ENCODE peak calls at places on chromosomes 12 and 14, in five cellular contexts. One of them, this sample, is unnamed. For H3K27me3, the result is how much of the 10 kb centered on the place peaks cover.

GRCh38 chr12:91687052-91688017 is 458.3 kb downstream of the BTG1 start:
- DNase-seq in CD8-positive, alpha-beta memory T cell: no peak
- DNase-seq in gastrocnemius medialis: no peak
- DNase-seq in thyroid gland: no peak
- DNase-seq in left ventricle myocardium inferior: no peak
- DNase-seq in this sample: no peak

GRCh38 chr12:41486718-41487117 is 298.6 kb downstream of the PDZRN4 start:
- DNase-seq in CD8-positive, alpha-beta memory T cell: no peak
- DNase-seq in gastrocnemius medialis: no peak
- DNase-seq in thyroid gland: no peak
- DNase-seq in left ventricle myocardium inferior: no peak
- DNase-seq in this sample: no peak

GRCh38 chr14:60647081-60647836 is 2.0 kb downstream of the SIX1 start:
- DNase-seq in CD8-positive, alpha-beta memory T cell: no peak
- DNase-seq in gastrocnemius medialis: peak
- DNase-seq in thyroid gland: peak
- DNase-seq in left ventricle myocardium inferior: no peak
- DNase-seq in this sample: no peak

GRCh38 chr12:15931590-15932053 is 20.5 kb downstream of the DERA start:
- DNase-seq in CD8-positive, alpha-beta memory T cell: no peak
- DNase-seq in gastrocnemius medialis: no peak
- DNase-seq in thyroid gland: no peak
- DNase-seq in left ventricle myocardium inferior: no peak
- DNase-seq in this sample: no peak

GRCh38 chr12:65590318-65590717 is 234.0 kb upstream of the HMGA2 start:
- DNase-seq in CD8-positive, alpha-beta memory T cell: no peak
- DNase-seq in gastrocnemius medialis: no peak
- DNase-seq in thyroid gland: no peak
- DNase-seq in left ventricle myocardium inferior: no peak
- DNase-seq in this sample: no peak

GRCh38 chr12:93158065-93158843 is 219.5 kb upstream of the NUDT4 start:
- DNase-seq in CD8-positive, alpha-beta memory T cell: no peak
- DNase-seq in gastrocnemius medialis: no peak
- DNase-seq in thyroid gland: no peak
- DNase-seq in left ventricle myocardium inferior: no peak
- DNase-seq in this sample: no peak

GRCh38 chr14:22554706-22555572 is 34.1 kb downstream of the DAD1 start:
- DNase-seq in CD8-positive, alpha-beta memory T cell: no peak
- DNase-seq in gastrocnemius medialis: no peak
- DNase-seq in thyroid gland: no peak
- DNase-seq in left ventricle myocardium inferior: no peak
- DNase-seq in this sample: no peak

GRCh38 chr14:103890836-103891666 is 37.2 kb upstream of the TDRD9 start:
- DNase-seq in CD8-positive, alpha-beta memory T cell: no peak
- DNase-seq in gastrocnemius medialis: no peak
- DNase-seq in thyroid gland: no peak
- DNase-seq in left ventricle myocardium inferior: no peak
- DNase-seq in this sample: no peak

GRCh38 chr14:74478996-74479635 is 14.0 kb downstream of the NPC2 start:
- DNase-seq in CD8-positive, alpha-beta memory T cell: no peak
- DNase-seq in gastrocnemius medialis: no peak
- DNase-seq in thyroid gland: no peak
- DNase-seq in left ventricle myocardium inferior: no peak
- DNase-seq in this sample: no peak

DNA sequence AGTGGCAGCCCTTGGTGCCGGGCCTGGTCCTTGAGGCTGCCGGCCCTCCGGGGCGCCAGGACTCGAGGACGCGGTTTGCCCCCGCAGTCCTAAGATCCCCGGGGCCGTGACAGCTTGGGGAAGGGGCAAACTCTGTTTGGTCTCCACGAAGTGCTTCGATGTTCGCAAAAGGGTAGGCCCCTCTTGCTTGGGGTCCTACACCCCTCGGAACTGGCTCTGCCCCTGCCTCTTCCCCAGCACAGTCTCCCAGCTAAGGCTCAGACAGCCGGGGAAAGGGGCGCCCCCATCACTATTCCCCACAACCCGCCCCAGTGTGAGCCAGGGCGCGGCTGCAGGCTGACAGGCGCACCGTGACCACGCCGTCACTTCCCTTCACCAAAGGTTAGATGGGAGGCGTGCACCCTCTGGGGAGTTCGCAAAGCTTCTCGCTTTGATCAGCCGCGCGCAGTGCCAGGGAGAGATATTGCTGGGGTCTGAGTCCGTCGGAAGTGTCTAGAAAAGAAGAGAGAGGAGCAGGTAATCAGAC is 7.2 kb upstream of the OTX2 start:
- DNase-seq in CD8-positive, alpha-beta memory T cell: no peak
- DNase-seq in gastrocnemius medialis: no peak
- DNase-seq in thyroid gland: no peak
- DNase-seq in left ventricle myocardium inferior: no peak
- DNase-seq in this sample: no peak
- H3K27me3 ChIP-seq in CD8-positive, alpha-beta memory T cell: under half
- H3K27me3 ChIP-seq in gastrocnemius medialis: half or more
- H3K27me3 ChIP-seq in thyroid gland: under half
- H3K27me3 ChIP-seq in left ventricle myocardium inferior: half or more
- H3K27me3 ChIP-seq in this sample: under half

DNA sequence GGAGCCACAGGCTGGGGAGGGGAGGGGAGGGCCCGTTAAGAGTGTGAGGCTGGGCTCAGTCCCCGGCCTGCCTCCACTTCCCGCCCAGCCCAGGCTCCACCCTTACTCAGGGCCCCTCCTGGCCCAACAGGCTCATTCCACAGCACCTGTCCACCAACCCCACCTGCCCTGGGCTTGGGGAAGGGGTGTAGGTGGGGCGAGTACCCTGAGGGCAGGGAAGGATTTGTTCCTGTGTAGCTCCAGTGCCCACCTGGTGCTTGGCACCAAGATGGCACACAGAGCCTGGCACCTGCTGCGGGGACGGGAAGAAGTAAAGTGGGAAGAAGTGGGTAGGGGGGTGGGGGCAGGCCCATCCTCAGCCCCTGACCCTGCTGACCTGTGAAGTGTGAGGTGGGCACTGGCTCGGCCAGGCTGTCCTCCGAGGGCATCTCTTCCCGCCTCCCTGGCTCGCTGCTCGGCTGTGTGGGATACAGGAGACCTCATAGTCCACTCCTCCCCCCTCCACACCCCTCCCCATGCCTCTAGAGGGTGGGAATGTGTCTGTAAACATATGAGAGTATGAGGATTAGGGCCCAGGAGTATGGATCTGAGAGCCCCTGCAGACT is 35.1 kb downstream of the NCKAP5L start:
- DNase-seq in CD8-positive, alpha-beta memory T cell: no peak
- DNase-seq in gastrocnemius medialis: no peak
- DNase-seq in thyroid gland: no peak
- DNase-seq in left ventricle myocardium inferior: no peak
- DNase-seq in this sample: no peak
- H3K27me3 ChIP-seq in CD8-positive, alpha-beta memory T cell: under half
- H3K27me3 ChIP-seq in gastrocnemius medialis: under half
- H3K27me3 ChIP-seq in thyroid gland: under half
- H3K27me3 ChIP-seq in left ventricle myocardium inferior: under half
- H3K27me3 ChIP-seq in this sample: under half

DNA sequence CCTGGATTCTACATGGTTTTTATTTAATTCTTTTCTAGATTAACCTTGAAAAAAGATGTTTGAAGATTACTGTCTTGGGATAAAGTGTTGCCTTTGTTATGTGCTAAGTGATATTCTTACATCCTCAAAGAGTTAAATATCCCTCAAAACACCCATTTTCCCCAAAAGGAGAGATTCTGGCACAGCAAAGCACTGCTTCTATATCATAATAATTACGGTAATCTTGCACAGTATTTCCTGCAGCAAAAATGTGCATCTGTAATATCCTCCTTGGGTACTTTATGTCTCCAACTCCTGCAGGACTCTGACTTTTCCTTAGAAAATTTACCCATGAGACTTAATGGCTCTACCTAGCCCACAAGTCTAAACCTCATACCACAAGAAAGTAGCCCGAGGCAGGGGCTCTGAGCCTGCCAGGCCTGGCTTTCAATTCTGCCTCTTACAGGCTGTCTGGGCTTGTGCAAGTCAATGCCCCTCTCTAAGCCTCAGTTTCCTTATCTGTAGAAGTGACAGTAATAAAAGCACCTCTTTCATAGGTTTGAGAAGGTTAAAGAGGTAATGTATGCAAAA is 45.8 kb downstream of the SVOP start:
- DNase-seq in CD8-positive, alpha-beta memory T cell: no peak
- DNase-seq in gastrocnemius medialis: no peak
- DNase-seq in thyroid gland: no peak
- DNase-seq in left ventricle myocardium inferior: no peak
- DNase-seq in this sample: no peak
- H3K27me3 ChIP-seq in CD8-positive, alpha-beta memory T cell: under half
- H3K27me3 ChIP-seq in gastrocnemius medialis: under half
- H3K27me3 ChIP-seq in thyroid gland: under half
- H3K27me3 ChIP-seq in left ventricle myocardium inferior: under half
- H3K27me3 ChIP-seq in this sample: under half

DNA sequence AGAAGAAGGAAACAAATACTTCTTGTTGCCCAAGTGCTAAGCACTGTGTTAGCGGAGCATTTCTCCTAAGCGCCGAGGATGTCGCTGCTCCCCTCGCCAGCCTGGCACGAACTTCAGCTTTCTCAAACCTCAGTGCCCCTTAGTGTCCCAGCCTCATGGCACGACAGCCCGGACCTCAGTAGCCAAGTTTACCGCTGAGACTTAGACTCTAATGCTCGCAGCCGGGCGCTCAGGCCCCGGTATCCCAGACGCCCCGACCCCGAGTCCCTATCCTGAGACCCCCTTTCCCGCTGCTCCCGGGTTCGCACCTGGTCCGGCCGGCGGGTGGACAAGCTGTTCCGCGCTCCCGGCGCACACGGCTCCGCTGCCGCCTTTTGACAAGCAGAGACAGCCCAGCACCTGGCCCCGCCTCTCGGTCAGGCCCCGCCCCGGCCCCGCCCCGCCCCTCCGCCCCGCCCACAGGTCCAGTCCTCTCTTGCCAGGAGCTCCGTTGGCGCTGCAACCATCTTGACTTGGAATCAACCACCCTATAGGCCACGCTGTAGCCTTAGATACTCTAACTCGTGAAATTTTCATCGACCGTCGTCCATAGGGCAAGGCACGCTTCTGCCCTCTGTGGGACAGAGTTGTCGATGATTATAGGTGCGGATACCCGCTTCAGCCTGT is at the start of gene VDR:
- DNase-seq in CD8-positive, alpha-beta memory T cell: peak
- DNase-seq in gastrocnemius medialis: peak
- DNase-seq in thyroid gland: peak
- DNase-seq in left ventricle myocardium inferior: peak
- DNase-seq in this sample: peak
- H3K27me3 ChIP-seq in CD8-positive, alpha-beta memory T cell: under half
- H3K27me3 ChIP-seq in gastrocnemius medialis: under half
- H3K27me3 ChIP-seq in thyroid gland: under half
- H3K27me3 ChIP-seq in left ventricle myocardium inferior: under half
- H3K27me3 ChIP-seq in this sample: under half

DNA sequence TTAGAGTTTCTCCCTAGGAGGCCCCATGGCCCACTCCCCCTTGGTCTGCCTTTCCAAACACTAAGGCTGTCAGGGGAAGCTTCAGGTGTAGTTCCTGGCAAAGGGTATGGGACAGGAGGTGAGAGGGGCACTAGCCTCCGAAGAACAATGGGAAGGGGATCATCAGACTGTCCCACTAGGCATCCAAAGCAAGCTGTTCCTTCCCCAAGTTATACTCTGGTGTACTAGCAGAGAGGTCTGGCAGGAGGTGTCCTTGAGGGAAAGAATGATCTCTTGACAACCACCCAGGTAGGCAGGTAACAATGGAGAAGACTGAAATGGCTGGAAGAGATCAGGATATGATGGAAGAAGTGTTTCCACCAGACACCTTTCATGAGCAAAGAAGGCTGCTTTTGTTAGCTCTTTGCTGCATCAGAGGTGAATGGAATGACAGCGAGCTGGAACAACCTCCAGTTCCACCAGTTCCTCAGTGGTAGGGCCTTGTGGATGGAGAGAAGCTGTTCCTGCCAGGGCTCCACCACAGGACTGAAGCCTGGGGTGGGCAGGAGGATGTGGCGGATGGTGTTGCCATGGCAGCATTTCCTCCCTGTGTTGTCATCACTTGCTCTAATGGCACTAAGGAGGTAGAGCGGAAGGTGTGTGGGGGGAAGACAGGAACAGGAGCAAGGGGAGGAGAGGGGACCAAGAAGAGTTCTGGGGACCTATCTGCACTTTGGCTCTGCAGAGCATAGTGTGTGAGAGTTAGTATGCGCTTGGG is 2.3 kb upstream of the AGAP2 start:
- DNase-seq in CD8-positive, alpha-beta memory T cell: peak
- DNase-seq in gastrocnemius medialis: no peak
- DNase-seq in thyroid gland: peak
- DNase-seq in left ventricle myocardium inferior: no peak
- DNase-seq in this sample: no peak
- H3K27me3 ChIP-seq in CD8-positive, alpha-beta memory T cell: under half
- H3K27me3 ChIP-seq in gastrocnemius medialis: under half
- H3K27me3 ChIP-seq in thyroid gland: under half
- H3K27me3 ChIP-seq in left ventricle myocardium inferior: half or more
- H3K27me3 ChIP-seq in this sample: under half

GRCh38 chr12:79688376-79689040 is 2.3 kb downstream of the PAWR start:
- DNase-seq in CD8-positive, alpha-beta memory T cell: no peak
- DNase-seq in gastrocnemius medialis: no peak
- DNase-seq in thyroid gland: no peak
- DNase-seq in left ventricle myocardium inferior: no peak
- DNase-seq in this sample: no peak
- H3K27me3 ChIP-seq in CD8-positive, alpha-beta memory T cell: under half
- H3K27me3 ChIP-seq in gastrocnemius medialis: under half
- H3K27me3 ChIP-seq in thyroid gland: under half
- H3K27me3 ChIP-seq in left ventricle myocardium inferior: under half
- H3K27me3 ChIP-seq in this sample: under half